ENCODE peak calls at places on chromosome 7, in four cellular contexts. E is CD8-positive, alpha-beta T cell; L is astrocyte; M is neural progenitor cell. B is an unnamed sample.

GRCh38 chr7:129950191-129950940 is 2.4 kb downstream of the UBE2H start:
- DNase-seq in E (no peak), L (no peak), M (peak; percentile 73), B (no peak)

GRCh38 chr7:78734626-78735025 is 718.8 kb downstream of the MAGI2 start:
- DNase-seq in E (no peak), L (no peak), M (no peak), B (no peak)

GRCh38 chr7:98922392-98923107 is 44.2 kb downstream of the TRRAP start:
- DNase-seq in E (no peak), L (peak; percentile 35), M (no peak), B (no peak)

GRCh38 chr7:22787936-22788335 is 34.7 kb downstream of the TOMM7 start:
- DNase-seq in E (no peak), L (no peak), M (no peak), B (no peak)

GRCh38 chr7:12158334-12159060 is 52.6 kb upstream of the TMEM106B start:
- DNase-seq in E (no peak), L (peak; percentile 49), M (no peak), B (no peak)

GRCh38 chr7:98990356-98990755 is 112.0 kb downstream of the TRRAP start:
- DNase-seq in E (no peak), L (no peak), M (no peak), B (no peak)

GRCh38 chr7:98810166-98810802 is 59.5 kb downstream of the TMEM130 start:
- DNase-seq in E (no peak), L (peak; percentile 41), M (peak; percentile 48), B (no peak)

GRCh38 chr7:49639068-49639593 is 134.3 kb upstream of the VWC2 start:
- DNase-seq in E (no peak), L (no peak), M (no peak), B (no peak)

GRCh38 chr7:45890902-45891461 is 2.7 kb downstream of the IGFBP1 start:
- DNase-seq in E (no peak), L (peak; percentile 16), M (peak; percentile 49), B (no peak)

GRCh38 chr7:130758429-130759056 is 24.5 kb upstream of the KLF14 start:
- DNase-seq in E (no peak), L (peak; percentile 31), M (peak; percentile 61), B (no peak)

GRCh38 chr7:18874875-18875274 is 242.6 kb downstream of the TWIST1 start:
- DNase-seq in E (no peak), L (no peak), M (no peak), B (no peak)

GRCh38 chr7:12839508-12840153 is 152.2 kb downstream of the ARL4A start:
- DNase-seq in E (no peak), L (no peak), M (peak; percentile 76), B (no peak)

GRCh38 chr7:34190299-34190698 is 285.0 kb downstream of the BMPER start:
- DNase-seq in E (no peak), L (no peak), M (no peak), B (no peak)

GRCh38 chr7:87797798-87798403 is 78.3 kb downstream of the SLC25A40 start:
- DNase-seq in E (no peak), L (peak; percentile 25), M (peak; percentile 71), B (no peak)

DNA sequence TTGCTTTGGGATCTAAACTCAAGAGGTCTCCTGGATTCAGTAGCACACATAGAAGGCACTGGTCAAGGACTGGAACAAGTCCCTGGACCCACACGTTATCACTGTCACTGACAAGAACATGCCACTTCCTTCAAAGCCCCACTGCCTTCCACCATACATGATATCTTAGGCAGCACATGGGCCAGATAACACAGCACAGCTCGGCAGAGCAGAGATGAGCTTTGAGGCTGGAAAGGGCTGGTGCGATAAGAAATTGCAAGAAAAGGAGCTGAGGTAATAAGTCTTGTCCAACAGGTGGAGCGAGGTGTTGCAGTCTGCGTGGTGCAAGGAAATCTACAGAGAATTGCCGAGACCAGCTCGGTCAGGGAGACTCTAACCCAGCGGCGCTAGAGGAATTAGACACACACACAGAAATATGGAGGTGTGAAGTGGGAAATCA is 139.8 kb upstream of the CDK13 start:
- DNase-seq in E (no peak), L (no peak), M (no peak), B (no peak)
- TF ChIP-seq CTCF in E (no peak), L (no peak), M (no peak), B (no peak)

DNA sequence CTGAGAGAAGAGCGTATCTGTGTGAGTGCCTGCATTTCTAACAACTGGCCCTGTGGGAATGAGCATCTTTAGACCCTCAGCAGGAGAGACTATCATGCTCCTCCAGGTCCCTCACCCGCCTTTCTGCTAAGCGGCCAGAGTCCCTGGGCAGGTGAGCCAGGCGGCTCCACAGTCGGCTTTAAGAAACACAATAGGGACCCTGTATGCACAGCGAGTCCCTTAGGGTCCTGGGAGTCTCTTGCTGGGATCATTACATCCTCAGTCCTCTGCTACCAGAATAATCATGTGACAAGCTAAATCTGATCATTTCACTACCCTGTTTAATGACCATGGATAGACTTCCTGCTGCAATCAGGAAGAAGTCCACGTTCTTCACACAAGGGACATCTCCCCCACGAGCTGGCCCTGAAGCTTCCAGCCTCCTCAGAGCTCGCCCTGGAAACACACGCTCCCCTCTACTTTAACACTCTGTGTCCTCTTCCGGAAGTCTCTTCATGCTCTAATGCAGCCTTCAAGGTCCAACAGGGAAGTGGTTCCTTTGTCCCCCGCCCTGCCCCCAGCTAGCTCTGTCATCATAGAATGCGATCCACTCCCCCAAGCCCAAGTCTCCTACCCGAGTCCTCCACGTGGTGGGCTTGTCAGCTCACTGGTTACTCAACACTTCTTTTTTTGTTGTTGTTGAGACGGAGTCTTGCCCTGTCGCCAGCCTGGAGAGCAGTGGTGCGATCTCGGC is 101.6 kb downstream of the RNF216 start:
- DNase-seq in E (no peak), L (no peak), M (no peak), B (no peak)
- H3K4me1 ChIP-seq in E (peaks cover 54% of the 10 kb centered on the region), L (peaks cover 16% of the 10 kb centered on the region), M (peaks cover 11% of the 10 kb centered on the region), B (peaks cover 5% of the 10 kb centered on the region)

GRCh38 chr7:20033621-20034200 is 183.5 kb downstream of the MACC1 start:
- DNase-seq in E (no peak), L (peak; percentile 86), M (no peak), B (no peak)

GRCh38 chr7:20030915-20031362 is 186.2 kb downstream of the MACC1 start:
- DNase-seq in E (no peak), L (peak; percentile 85), M (no peak), B (no peak)

GRCh38 chr7:20030417-20030816 is 186.8 kb downstream of the MACC1 start:
- DNase-seq in E (no peak), L (no peak), M (peak; percentile 24), B (no peak)

DNA sequence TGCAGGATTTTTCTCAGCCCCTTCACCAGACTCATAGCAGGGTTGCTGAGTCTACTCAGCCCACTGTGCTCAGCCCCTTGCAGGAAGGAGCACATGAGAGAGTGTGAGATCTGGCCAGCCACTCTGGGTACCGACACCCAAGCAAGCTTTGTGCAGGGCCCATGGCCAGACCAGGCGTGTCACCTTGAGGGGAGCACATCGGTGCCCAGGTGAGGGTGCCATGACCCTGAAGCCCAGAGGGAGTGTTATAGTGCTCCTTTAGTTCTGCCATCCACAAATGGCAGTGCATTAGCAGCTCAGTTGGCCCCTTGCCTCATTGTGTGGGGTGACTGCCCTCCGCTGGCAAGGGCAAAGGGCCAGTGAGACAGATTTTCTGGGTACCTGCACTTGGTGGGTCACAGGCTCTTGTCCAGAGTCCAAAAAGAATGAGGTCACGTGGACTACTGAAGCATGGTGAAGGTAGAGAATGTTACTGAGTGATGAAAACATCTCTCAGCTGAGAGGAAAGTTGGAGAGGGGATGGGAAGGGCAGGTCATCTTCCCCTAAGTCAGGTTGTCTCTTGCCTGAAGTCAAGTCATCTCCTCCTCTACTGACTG is 181.8 kb downstream of the MACC1 start:
- DNase-seq in E (no peak), L (no peak), M (no peak), B (no peak)
- TF ChIP-seq CTCF in E (no peak), L (no peak), M (no peak), B (no peak)

DNA sequence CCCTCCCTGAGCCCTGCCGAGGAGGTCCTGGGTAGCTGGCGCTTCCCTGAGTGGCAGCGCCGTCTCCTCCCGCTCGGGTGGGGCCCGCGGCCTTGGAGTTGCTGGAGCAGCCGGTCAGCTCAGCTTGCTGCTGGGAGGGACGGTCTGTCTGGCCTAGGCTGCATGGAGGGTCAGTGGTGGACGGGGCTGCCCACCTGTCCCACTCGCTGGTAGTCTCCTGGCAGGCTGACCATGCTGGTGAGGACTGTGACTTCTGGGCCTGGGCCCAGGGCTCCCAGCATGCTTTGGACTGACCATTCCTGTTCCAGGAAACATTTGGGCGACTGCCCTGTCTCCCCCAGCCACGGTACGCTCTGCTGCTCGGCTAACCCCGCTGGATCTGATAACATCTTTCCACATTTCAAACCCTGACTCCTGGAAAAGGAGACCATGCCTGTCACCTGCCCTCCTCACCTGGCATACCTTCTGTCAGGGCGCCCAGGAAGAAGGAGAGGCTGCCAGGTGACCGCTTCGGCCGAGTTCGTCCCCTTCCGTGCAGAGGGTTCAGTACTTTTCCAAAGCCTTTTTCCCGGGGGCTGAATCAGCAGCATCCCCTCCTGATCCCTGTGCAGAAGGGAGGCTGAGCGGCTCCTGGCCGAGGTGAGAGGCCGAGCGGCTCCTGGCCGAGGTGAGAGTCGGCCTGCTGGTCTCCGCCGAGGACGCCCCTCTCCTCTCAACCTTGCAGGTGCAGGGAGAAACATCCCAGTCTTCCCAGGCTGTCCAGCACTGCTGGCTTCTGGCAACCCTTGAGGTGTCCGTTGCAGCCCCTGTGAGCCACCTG is 43.4 kb downstream of the FAM20C start:
- DNase-seq in E (no peak), L (no peak), M (no peak), B (peak; percentile 95)
- H3K4me1 ChIP-seq in E (no peaks in the 10 kb centered on the region), L (peaks cover 32% of the 10 kb centered on the region), M (peaks cover 2% of the 10 kb centered on the region), B (peaks cover 45% of the 10 kb centered on the region)

DNA sequence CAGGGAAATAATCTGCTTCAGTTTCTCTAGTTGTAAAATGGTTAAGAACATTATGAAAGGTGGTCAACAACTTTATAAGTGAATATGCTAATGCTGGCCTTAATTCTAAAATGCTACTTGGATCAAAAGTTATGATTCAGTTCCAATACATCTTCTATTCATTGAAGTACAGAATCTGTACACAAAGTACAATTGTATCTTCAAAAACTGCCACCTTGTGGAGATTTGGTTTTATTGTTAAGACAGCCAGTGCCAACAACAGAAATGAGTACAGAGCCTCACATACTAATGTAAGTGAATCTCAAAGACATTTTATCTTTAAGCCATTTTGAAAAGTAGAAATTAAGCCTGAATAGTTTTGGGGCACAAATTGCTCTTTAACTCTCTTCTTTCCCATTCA is 194.0 kb downstream of the CFTR start:
- DNase-seq in E (no peak), L (peak; percentile 36), M (no peak), B (no peak)
- TF ChIP-seq CTCF in E (no peak), L (peak; percentile 38), M (peak; percentile 54), B (no peak)

DNA sequence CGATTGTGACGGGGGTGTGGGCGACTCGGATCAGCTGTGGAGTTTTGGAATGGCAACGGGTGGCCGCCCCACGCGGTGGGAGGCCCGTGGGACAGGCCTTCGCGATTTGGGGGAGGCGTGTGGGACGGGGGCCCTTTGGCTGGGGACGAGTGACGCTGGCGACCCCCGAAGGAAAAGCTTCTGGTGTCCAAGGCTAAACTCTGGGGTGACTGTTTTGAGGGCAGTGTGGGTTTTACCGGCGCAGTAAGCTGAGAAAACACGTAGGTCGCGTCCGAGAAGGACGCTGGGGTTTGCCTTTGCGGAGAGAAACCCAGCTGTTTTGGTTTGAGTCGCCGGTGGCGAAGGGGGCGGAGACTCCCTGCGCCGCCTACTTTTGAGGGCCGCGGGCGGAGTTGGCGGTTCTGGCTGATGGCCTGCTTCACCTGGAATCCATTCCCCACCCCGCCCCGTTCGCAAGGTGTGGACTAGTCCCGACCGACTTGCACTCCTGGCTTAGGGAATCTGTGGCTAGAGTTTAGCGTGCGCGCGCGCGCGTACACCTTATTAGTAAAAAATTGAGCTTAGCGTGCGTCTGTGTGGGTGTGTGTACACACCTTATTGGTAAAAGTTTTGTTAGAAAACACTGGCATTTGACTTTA is 606 bp downstream of the TAX1BP1 start:
- DNase-seq in E (peak; percentile 80), L (peak; percentile 52), M (peak; percentile 89), B (peak; percentile 97)
- H3K4me1 ChIP-seq in E (peaks cover 30% of the 10 kb centered on the region), L (peaks cover 15% of the 10 kb centered on the region), M (peaks cover 4% of the 10 kb centered on the region), B (peaks cover 11% of the 10 kb centered on the region)